ENCODE peak calls at places on chromosome 13, in four cellular contexts. B is IMR-90, Z is A549, X is HepG2. E is an unnamed sample.

GRCh38 chr13:49731766-49732165 is 40.5 kb upstream of the EBPL start:
- DNase-seq in B (peak; percentile 91), Z (no peak), X (no peak), E (no peak)

GRCh38 chr13:74026753-74027152 is 107.5 kb downstream of the KLF12 start:
- DNase-seq in X (no peak), Z (no peak), B (peak; percentile 37), E (peak; percentile 53)

GRCh38 chr13:77222000-77222690 is 104.7 kb downstream of the MYCBP2 start:
- DNase-seq in Z (no peak), B (no peak), X (no peak), E (no peak)

GRCh38 chr13:42233726-42234125 is 38.2 kb upstream of the AKAP11 start:
- DNase-seq in X (peak; percentile 3), B (peak; percentile 31), Z (no peak), E (no peak)

GRCh38 chr13:69903081-69903480 is 204.5 kb upstream of the ATXN8OS start:
- DNase-seq in Z (no peak), X (no peak), B (no peak), E (no peak)

GRCh38 chr13:24540236-24541126 is 27.9 kb upstream of the PARP4 start:
- DNase-seq in B (no peak), Z (peak; percentile 10), X (peak; percentile 2), E (peak; percentile 78)

GRCh38 chr13:106691861-106692260 is 123.9 kb upstream of the ARGLU1 start:
- DNase-seq in B (no peak), Z (no peak), X (no peak), E (no peak)

GRCh38 chr13:101529419-101529818 is 76.9 kb downstream of the ITGBL1 start:
- DNase-seq in Z (no peak), B (peak; percentile 90), X (no peak), E (no peak)

GRCh38 chr13:110882972-110883371 is 31.9 kb downstream of the ANKRD10 start:
- DNase-seq in X (no peak), B (peak; percentile 77), Z (no peak), E (no peak)
- TF ChIP-seq USF2 in X (no peak), B (no peak), Z (no peak), E (no peak)

GRCh38 chr13:67229438-67230242 is 496 bp downstream of the PCDH9 start:
- DNase-seq in B (peak; percentile 10), Z (peak; percentile 13), X (no peak), E (no peak)
- TF ChIP-seq USF2 in B (no peak), Z (no peak), X (peak; percentile 4), E (no peak)

GRCh38 chr13:103694033-103694432 is 627.8 kb upstream of the SLC10A2 start:
- DNase-seq in Z (no peak), B (no peak), X (no peak), E (peak; percentile 23)
- TF ChIP-seq USF2 in Z (no peak), B (no peak), X (no peak), E (no peak)

GRCh38 chr13:40317980-40318327 is 348.5 kb downstream of the FOXO1 start:
- DNase-seq in B (no peak), X (no peak), Z (no peak), E (no peak)
- TF ChIP-seq USF2 in B (no peak), X (no peak), Z (no peak), E (no peak)

DNA sequence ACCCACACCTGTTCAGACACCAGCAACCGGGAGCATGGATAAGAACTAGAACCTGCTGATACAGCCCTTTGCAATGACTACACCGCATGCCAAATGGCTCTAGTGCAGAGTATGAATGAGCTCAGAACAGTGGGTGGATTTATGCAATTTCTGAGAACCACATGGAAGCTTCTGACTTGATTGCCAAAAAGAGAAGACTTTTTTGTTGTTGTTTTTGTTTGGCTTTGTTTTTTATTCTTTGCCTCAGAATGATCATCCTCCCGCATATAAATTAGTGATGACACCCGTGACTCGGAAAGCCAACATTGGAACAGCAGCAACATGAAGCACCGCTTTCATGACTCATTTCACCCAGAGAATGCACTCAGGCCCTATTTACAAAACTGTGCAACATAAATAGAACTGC is 77.4 kb upstream of the LRCH1 start:
- DNase-seq in Z (no peak), X (no peak), B (no peak), E (no peak)
- TF ChIP-seq USF2 in Z (no peak), X (no peak), B (no peak), E (no peak)

GRCh38 chr13:91836554-91836953 is 438.1 kb downstream of the GPC5 start:
- DNase-seq in B (no peak), Z (no peak), X (no peak), E (no peak)
- TF ChIP-seq USF2 in B (no peak), Z (no peak), X (no peak), E (no peak)

DNA sequence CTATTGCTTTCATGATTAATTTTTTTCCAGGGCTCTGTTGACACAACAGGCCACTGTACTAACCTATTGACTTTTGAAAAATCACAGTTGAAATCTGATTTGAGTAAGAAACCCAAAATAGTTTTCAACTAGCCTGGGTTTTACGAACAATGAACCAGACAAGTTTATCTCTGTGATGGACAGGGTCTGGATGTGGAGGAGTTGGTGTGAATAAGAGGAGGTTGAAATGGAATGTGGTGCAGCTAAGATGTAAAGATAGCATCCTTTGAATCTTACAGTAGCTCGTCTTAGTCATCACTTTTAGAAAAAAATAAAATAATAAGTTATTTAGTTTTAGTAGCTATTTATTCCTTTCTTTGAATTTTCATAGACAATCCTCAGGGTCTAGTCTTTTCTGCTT is 8.3 kb upstream of the OXGR1 start:
- DNase-seq in X (no peak), Z (no peak), B (no peak), E (no peak)
- TF ChIP-seq USF2 in X (no peak), Z (no peak), B (no peak), E (no peak)

GRCh38 chr13:113216165-113217056 is 7.0 kb downstream of the CUL4A start:
- DNase-seq in X (peak; percentile 45), Z (no peak), B (peak; percentile 74), E (no peak)

GRCh38 chr13:113219311-113219940 is 10.0 kb downstream of the CUL4A start:
- DNase-seq in Z (no peak), X (no peak), B (peak; percentile 14), E (no peak)

GRCh38 chr13:113220141-113220598 is 10.8 kb downstream of the CUL4A start:
- DNase-seq in B (no peak), X (peak; percentile 84), Z (no peak), E (no peak)

GRCh38 chr13:113224486-113224885 is 15.1 kb downstream of the CUL4A start:
- DNase-seq in X (no peak), Z (no peak), B (no peak), E (no peak)

GRCh38 chr13:113220877-113221276 is 11.5 kb downstream of the CUL4A start:
- DNase-seq in X (no peak), B (no peak), Z (no peak), E (no peak)
- TF ChIP-seq USF2 in X (no peak), B (no peak), Z (no peak), E (no peak)

DNA sequence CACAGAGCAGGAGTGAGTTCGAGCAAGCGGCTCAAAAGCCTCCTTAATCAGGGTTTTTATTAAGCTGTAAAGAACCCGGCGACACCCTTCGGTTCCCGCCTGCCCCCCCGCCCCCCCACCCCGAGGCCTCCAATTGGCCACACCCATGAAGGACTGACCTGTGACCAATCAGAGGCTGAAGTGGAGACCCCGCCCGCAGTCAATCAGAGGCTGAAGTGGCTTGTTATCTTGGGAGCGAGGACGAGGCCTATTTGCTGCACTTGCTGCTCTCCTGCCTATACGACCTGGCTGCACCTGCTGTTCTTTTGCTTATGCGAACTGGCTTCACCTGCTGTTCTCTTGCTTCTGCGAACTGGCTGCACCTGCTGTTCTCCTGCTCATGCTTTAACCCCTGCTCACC is 844.9 kb downstream of the OLFM4 start:
- DNase-seq in X (no peak), Z (no peak), B (no peak), E (peak; percentile 64)
- TF ChIP-seq USF2 in X (no peak), Z (no peak), B (no peak), E (no peak)

DNA sequence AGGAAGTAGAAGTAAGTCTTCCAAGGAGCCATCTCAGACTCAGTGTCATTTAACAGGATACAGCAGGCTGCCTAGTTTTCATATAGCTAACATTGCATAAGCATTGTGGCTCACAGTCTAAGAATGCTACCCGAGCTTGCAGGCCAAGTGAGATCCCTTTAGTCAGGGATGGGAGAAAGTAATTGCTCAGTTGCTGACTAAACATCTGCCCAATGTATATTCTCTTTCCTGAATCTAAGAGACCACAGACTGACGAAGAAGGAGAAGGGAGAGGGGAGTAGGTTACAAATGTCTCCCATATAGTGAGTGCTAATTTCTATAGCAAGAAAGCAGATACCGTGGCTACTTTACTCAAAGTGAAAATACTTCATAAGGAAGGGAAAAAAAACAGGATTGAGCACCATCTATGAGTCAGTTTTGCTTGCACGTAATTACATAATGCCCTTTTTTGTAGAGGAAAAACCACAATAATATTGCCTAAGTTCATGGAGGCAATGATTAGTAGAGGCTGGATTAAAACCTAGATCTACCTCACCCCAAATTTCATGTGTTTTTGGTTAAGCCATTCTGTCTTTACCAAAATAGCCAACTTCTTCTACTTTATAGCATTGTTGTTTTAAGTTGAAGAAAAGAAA is 454.0 kb downstream of the COG6 start:
- DNase-seq in X (no peak), B (peak; percentile 73), Z (peak; percentile 5), E (no peak)
- TF ChIP-seq USF2 in X (no peak), B (no peak), Z (no peak), E (no peak)

E was measured in WTC11.